ENCODE peak calls at places on chromosomes 3 and 15, in nine cellular contexts. V is GM12892; P is GDM1; H is T-cell; E is right lobe of liver; S is stimulated activated CD8-positive, alpha-beta memory T cell treated with anti-CD3 and anti-CD28 coated beads, Interleukin-4, amount 100 ng/mL, for 24 hours; L is activated CD8-positive, alpha-beta memory T cell treated with anti-CD3 and anti-CD28 coated beads, Interleukin-2, amount 50 U/mL, for 48 hours; W is caudate nucleus; C is COLO829. K is an unnamed sample.

GRCh38 chr15:76904461-76905012 is 603 bp downstream of the SCAPER start:
- DNase-seq in E (peak; percentile 56), L (peak; percentile 65), W (peak; percentile 49), S (no peak), H (no peak), P (no peak), C (no peak), V (no peak), K (no peak)

GRCh38 chr3:156158656-156159295 is 38.4 kb downstream of the KCNAB1 start:
- DNase-seq in S (no peak), L (no peak), W (no peak), H (no peak), C (peak; percentile 79), E (no peak), V (no peak), P (no peak), K (no peak)

GRCh38 chr3:134910026-134910425 is 115.0 kb downstream of the EPHB1 start:
- DNase-seq in W (no peak), P (no peak), H (no peak), C (no peak), E (no peak), L (no peak), S (no peak), V (no peak), K (no peak)

GRCh38 chr3:38578081-38578475 is 71.4 kb downstream of the SCN5A start:
- DNase-seq in E (no peak), H (no peak), W (no peak), S (no peak), V (no peak), C (no peak), L (peak; percentile 26), P (no peak), K (no peak)

GRCh38 chr3:174329321-174329720 is 529.8 kb upstream of the NAALADL2 start:
- DNase-seq in P (no peak), V (no peak), H (no peak), E (no peak), C (no peak), W (no peak), S (no peak), L (no peak), K (no peak)

GRCh38 chr3:129486057-129487035 is 42.1 kb upstream of the RHO start:
- DNase-seq in S (no peak), P (no peak), V (no peak), H (no peak), C (no peak), L (no peak), E (no peak), W (no peak), K (no peak)

GRCh38 chr15:70055601-70056051 is 42.1 kb downstream of the TLE3 start:
- DNase-seq in V (no peak), C (no peak), P (no peak), L (no peak), S (no peak), W (no peak), H (no peak), E (peak; percentile 20), K (no peak)

GRCh38 chr15:78840661-78841060 is 29.4 kb upstream of the ADAMTS7 start:
- DNase-seq in V (no peak), H (no peak), L (no peak), P (no peak), W (no peak), C (no peak), E (no peak), S (no peak), K (peak; percentile 33)

GRCh38 chr3:32045091-32045964 is 61.1 kb upstream of the GPD1L start:
- DNase-seq in L (no peak), S (no peak), P (no peak), E (peak; percentile 82), W (no peak), H (no peak), V (no peak), C (no peak), K (peak; percentile 49)

GRCh38 chr3:171267089-171267488 is 193.1 kb downstream of the TNIK start:
- DNase-seq in S (no peak), E (no peak), H (no peak), C (no peak), L (no peak), V (no peak), W (no peak), P (no peak), K (no peak)

GRCh38 chr3:123444744-123445143 is 4.1 kb downstream of the ADCY5 start:
- DNase-seq in E (no peak), V (no peak), P (no peak), S (no peak), L (no peak), C (no peak), W (no peak), H (no peak), K (no peak)

GRCh38 chr3:27985369-27986035 is 255.9 kb upstream of the CMC1 start:
- DNase-seq in H (no peak), S (no peak), E (no peak), V (no peak), W (no peak), P (no peak), C (no peak), L (no peak), K (no peak)

GRCh38 chr15:68409736-68410370 is 22.1 kb downstream of the ITGA11 start:
- DNase-seq in W (no peak), E (peak; percentile 32), V (no peak), P (no peak), H (no peak), L (peak; percentile 18), S (no peak), C (no peak), K (no peak)

K was measured in left cardiac atrium.